ENCODE peak calls at places on chromosomes 6 and 20, in eight cellular contexts. D is spleen, I is HL-60, X is endothelial cell of umbilical vein, V is breast epithelium, C is GM23338, Y is HepG2, N is stomach. J is an unnamed sample.

GRCh38 chr6:105257350-105257749 is 77.5 kb upstream of the POPDC3 start:
- DNase-seq in D (no peak), I (no peak), X (no peak), V (no peak), C (no peak), Y (no peak), N (no peak), J (no peak)

GRCh38 chr6:41488392-41489129 is 57.6 kb upstream of the FOXP4 start:
- DNase-seq in D (peak), I (no peak), X (peak), V (no peak), C (peak), Y (peak), N (no peak), J (no peak)

GRCh38 chr20:20815711-20816455 is 103.4 kb upstream of the RALGAPA2 start:
- DNase-seq in D (no peak), I (no peak), X (no peak), V (no peak), C (peak), Y (no peak), N (no peak), J (no peak)

GRCh38 chr6:158043008-158043407 is 61.3 kb downstream of the SYNJ2 start:
- DNase-seq in D (no peak), I (no peak), X (no peak), V (no peak), C (no peak), Y (no peak), N (no peak), J (peak)

GRCh38 chr6:17305219-17306001 is 24.2 kb downstream of the RBM24 start:
- DNase-seq in D (no peak), I (no peak), X (no peak), V (no peak), C (peak), Y (no peak), N (no peak), J (no peak)

GRCh38 chr6:88804701-88805100 is 158.7 kb downstream of the RNGTT start:
- DNase-seq in D (no peak), I (no peak), X (no peak), V (no peak), C (no peak), Y (no peak), N (no peak), J (no peak)

GRCh38 chr6:147604373-147604772 is 95.9 kb downstream of the SAMD5 start:
- DNase-seq in D (no peak), I (no peak), X (no peak), V (peak), C (no peak), Y (no peak), N (no peak), J (no peak)

GRCh38 chr20:63255911-63256704 is 1.8 kb upstream of the NKAIN4 start:
- DNase-seq in D (no peak), I (no peak), X (no peak), V (no peak), C (no peak), Y (no peak), N (no peak), J (no peak)

GRCh38 chr6:128233501-128233900 is 286.9 kb downstream of the PTPRK start:
- DNase-seq in D (no peak), I (no peak), X (no peak), V (no peak), C (no peak), Y (no peak), N (no peak), J (no peak)

GRCh38 chr6:32947552-32948465 is 5.1 kb downstream of the HLA-DMA start:
- DNase-seq in D (no peak), I (no peak), X (peak), V (no peak), C (peak), Y (peak), N (no peak), J (no peak)

GRCh38 chr6:83461438-83461837 is 30.6 kb upstream of the ME1 start:
- DNase-seq in D (no peak), I (no peak), X (no peak), V (no peak), C (no peak), Y (peak), N (no peak), J (no peak)

GRCh38 chr6:90062667-90063066 is 168.4 kb downstream of the GJA10 start:
- DNase-seq in D (no peak), I (no peak), X (no peak), V (no peak), C (no peak), Y (no peak), N (no peak), J (no peak)

GRCh38 chr20:58721951-58722371 is 29.4 kb downstream of the NPEPL1 start:
- DNase-seq in D (peak), I (no peak), X (no peak), V (peak), C (no peak), Y (no peak), N (peak), J (peak)

GRCh38 chr6:2977799-2978558 is 6.6 kb upstream of the SERPINB6 start:
- DNase-seq in D (no peak), I (no peak), X (no peak), V (peak), C (no peak), Y (no peak), N (no peak), J (no peak)

GRCh38 chr6:170091639-170092579 is 199.0 kb downstream of the DLL1 start:
- DNase-seq in D (peak), I (no peak), X (no peak), V (no peak), C (no peak), Y (no peak), N (peak), J (peak)

GRCh38 chr6:1737463-1738311 is 128.0 kb downstream of the FOXC1 start:
- DNase-seq in D (no peak), I (no peak), X (no peak), V (no peak), C (no peak), Y (no peak), N (no peak), J (no peak)

GRCh38 chr20:14055127-14055742 is 59.9 kb downstream of the MACROD2 start:
- DNase-seq in D (no peak), I (peak), X (peak), V (no peak), C (peak), Y (peak), N (no peak), J (no peak)

GRCh38 chr20:3408251-3408637 is 775 bp upstream of the DNAAF9 start:
- DNase-seq in D (no peak), I (no peak), X (no peak), V (no peak), C (no peak), Y (no peak), N (no peak), J (no peak)

GRCh38 chr20:17605131-17605660 is 35.3 kb downstream of the DSTN start:
- DNase-seq in D (no peak), I (no peak), X (no peak), V (peak), C (no peak), Y (peak), N (peak), J (no peak)

GRCh38 chr20:33099842-33100538 is 20.5 kb downstream of the BPIFB4 start:
- DNase-seq in D (no peak), I (no peak), X (no peak), V (no peak), C (no peak), Y (no peak), N (no peak), J (no peak)

DNA sequence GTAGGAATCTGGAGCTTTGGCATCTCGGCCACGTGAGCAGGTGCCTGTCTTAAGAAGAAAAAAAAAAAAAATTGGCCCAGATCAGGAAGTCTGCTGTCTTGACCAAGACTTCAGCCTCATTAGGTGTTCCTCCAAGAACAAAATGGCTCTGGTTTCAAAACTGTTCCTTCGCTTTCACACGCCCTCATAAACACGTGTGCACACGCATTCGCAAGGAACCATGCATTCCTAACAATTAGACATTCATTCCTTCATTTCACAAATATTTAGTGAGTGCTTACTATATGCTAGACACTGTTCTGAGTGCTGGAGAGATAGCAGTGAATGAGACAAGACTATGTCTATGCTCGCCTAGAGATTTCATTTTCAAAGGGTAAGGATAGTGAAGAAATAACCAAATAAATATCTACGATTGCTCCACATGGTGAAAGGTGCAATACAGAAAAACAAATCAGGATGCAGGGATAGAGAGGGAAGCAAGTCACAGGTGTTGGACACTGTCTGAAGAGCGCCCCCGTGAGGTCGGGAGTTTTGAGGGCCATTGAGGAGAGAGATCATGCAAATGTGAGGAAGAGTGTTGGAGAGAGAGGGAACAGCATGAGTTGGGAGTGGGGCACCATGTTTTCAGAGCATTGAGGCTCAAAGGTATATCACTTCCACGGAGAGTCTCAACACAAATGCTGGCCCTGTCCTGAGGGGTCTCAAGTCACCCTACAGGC is 53.3 kb downstream of the CCDC170 start:
- DNase-seq in D (no peak), I (no peak), X (no peak), V (no peak), C (peak), Y (no peak), N (no peak), J (no peak)
- TF ChIP-seq CTCF in D (no peak), I (no peak), X (no peak), V (no peak), C (peak), Y (peak), N (no peak), J (no peak)

GRCh38 chr20:35918021-35918420 is 36.3 kb downstream of the SCAND1 start:
- DNase-seq in D (no peak), I (no peak), X (no peak), V (no peak), C (no peak), Y (no peak), N (no peak), J (no peak)

GRCh38 chr20:35912877-35913276 is 41.4 kb downstream of the SCAND1 start:
- DNase-seq in D (no peak), I (no peak), X (no peak), V (no peak), C (no peak), Y (no peak), N (no peak), J (no peak)

DNA sequence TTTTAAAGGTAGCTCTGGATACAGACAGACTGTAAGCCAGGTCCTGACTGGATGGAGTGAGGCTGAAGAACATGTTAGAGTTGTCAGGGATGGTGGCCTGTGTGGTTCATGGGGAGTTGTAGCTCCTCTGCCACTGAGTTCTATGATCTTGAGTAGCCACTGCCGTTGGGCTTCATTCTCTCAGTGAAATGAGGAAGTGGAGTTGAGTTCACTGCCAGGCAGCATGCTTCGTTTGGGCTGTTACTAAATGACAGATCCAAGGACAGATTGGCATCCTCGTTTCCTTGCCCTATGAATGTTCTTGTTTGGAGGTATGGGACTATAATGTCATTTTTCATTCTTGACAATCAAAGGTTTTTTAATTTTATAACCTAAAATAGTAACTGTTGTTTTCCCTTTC is 37.2 kb downstream of the SCAND1 start:
- DNase-seq in D (no peak), I (no peak), X (no peak), V (no peak), C (no peak), Y (no peak), N (no peak), J (no peak)
- TF ChIP-seq POLR2AphosphoS5 in D (no peak), I (no peak), X (no peak), V (no peak), C (no peak), Y (no peak), N (no peak), J (no peak)

GRCh38 chr6:33988121-33989015 is 157.5 kb downstream of the GRM4 start:
- DNase-seq in D (peak), I (no peak), X (no peak), V (no peak), C (no peak), Y (peak), N (peak), J (no peak)

GRCh38 chr6:33989016-33989854 is 156.7 kb downstream of the GRM4 start:
- DNase-seq in D (peak), I (no peak), X (no peak), V (no peak), C (no peak), Y (no peak), N (peak), J (no peak)

GRCh38 chr6:33985947-33986346 is 159.9 kb downstream of the GRM4 start:
- DNase-seq in D (peak), I (no peak), X (no peak), V (no peak), C (no peak), Y (no peak), N (no peak), J (no peak)

GRCh38 chr6:33985333-33985751 is 160.5 kb downstream of the GRM4 start:
- DNase-seq in D (peak), I (no peak), X (no peak), V (no peak), C (no peak), Y (no peak), N (peak), J (no peak)

DNA sequence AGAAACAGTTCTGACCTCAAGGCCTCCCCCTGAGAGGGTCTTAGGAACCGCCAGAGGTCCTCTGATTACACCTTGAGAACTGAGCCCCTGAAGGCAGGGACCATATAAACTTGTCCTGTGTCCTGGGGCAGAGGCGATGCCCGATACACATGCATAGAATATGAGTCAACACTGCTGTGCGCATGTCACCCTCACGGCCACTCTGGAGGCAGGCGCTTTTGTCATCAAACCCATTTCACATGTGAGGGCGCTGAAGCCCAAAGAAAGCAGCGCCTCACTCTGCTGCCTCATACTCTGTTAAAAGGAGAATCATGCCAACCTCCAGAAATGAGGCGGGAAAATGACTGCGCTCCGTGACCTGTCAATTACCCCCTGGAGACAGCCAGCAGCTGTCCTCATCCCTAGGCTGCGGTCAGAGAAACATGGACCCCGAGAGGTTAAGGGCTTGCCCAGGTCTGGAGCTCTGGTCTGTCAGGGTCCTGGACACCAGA is 158.3 kb downstream of the GRM4 start:
- DNase-seq in D (peak), I (no peak), X (no peak), V (peak), C (no peak), Y (no peak), N (peak), J (no peak)
- TF ChIP-seq CTCF in D (no peak), I (no peak), X (no peak), V (no peak), C (no peak), Y (no peak), N (no peak), J (no peak)

DNA sequence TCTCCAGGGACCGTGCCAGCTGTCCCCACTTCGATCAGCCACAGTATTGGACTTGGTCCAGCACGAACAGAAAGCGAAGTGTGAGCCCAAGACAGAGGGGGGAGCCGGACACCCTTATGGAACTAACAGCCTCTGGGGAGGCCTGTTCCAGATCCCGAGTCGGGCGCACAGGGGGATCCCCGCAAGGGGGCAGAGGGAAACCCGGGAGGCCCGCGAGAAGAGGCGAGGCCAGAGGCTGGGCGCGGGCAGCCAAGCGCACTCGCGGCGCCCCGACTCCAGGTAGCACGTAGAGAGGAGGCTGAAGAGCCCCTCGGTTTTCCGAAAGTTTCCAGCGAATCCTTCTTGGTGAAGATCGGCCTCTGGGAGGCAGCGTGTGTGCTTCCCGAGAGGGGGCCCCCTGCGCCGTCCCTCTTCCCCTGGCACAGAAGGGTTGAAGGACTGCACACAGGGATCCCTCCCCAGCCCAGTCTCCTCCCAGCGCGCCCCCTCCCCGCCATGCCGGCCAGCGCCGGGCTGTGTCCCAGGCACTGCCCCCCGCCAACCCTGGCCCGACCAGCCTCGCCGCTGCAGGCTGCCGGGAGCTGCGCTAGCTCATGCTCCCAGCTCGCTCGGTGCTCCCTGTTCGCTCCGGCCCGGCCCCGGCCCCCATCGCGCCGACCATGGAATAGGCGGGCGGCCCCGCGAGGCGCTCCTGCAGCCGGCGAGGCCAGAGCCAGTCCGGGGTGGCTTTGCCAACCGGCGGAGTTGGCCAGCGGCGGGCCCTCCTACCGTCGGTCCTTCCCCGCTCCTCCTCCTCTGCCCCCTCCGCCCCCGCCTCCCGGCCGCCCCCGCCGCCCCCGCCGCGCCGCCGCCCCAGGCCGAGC is 550 bp upstream of the SLC24A3 start:
- DNase-seq in D (peak), I (no peak), X (no peak), V (no peak), C (peak), Y (no peak), N (peak), J (peak)
- TF ChIP-seq POLR2AphosphoS5 in D (no peak), I (no peak), X (no peak), V (no peak), C (no peak), Y (no peak), N (no peak), J (no peak)

GRCh38 chr6:45572833-45573232 is 195.1 kb upstream of the SUPT3H start:
- DNase-seq in D (no peak), I (no peak), X (no peak), V (no peak), C (no peak), Y (no peak), N (no peak), J (no peak)

GRCh38 chr6:45574885-45575284 is 197.2 kb upstream of the SUPT3H start:
- DNase-seq in D (no peak), I (peak), X (no peak), V (no peak), C (no peak), Y (no peak), N (no peak), J (no peak)

GRCh38 chr6:45574013-45574412 is 196.3 kb upstream of the SUPT3H start:
- DNase-seq in D (no peak), I (peak), X (no peak), V (no peak), C (no peak), Y (peak), N (no peak), J (no peak)

GRCh38 chr6:45577836-45578504 is 200.2 kb upstream of the SUPT3H start:
- DNase-seq in D (no peak), I (no peak), X (peak), V (no peak), C (no peak), Y (no peak), N (no peak), J (no peak)

DNA sequence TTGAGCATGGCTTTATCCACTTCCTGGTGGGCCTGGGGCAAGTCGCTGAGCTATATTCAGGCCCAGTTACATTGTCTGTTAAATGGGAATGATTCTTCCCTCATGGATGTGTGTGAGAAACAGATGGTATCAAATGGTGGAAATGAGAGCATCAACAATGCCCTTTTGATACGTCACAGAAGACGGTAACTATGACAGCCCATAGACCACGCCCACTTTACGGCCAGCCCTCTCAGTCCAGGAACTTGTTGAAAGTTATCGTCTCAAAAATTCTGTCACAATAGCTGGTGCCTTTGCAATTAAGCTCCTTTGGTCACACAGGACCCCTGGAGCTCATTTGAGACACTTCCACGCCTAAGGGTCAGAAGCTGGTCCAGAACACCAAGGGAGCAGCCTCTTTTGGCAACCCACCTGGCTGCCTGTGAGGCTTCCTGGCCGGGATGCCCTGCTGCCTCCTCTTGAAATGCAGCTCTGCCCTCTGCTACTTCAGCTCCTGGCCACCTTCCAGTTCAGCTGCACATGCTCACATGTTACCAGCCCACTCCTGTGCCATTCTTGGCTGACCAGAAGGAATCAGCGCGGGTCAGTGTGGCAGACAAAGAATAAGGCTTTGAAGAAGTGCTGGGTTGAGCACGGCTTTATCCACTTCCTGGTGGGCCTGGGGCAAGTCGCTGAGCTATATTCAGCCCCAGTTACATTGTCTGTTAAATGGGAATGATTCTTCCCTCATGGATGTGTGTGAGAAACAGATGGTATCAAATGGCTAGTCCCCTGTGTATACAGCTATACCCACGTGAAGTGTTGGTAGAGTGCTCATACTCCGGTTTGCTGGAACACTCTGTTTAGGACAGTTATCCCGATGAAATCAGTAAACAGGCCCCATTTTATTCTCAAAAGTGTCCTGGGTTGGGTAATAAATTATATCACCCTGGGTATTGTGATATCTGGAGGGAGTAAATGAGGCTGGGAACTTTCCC is 199.2 kb upstream of the SUPT3H start:
- DNase-seq in D (no peak), I (no peak), X (no peak), V (peak), C (no peak), Y (no peak), N (no peak), J (peak)
- TF ChIP-seq CTCF in D (no peak), I (no peak), X (no peak), V (no peak), C (no peak), Y (no peak), N (no peak), J (no peak)